ENCODE peak calls at places on chromosomes 1 and 21, in nine cellular contexts. M is fibroblast of lung; S is NCI-H1105 treated with DMSO at 0.1 percent for 48 hours; I is stimulated activated naive CD8-positive, alpha-beta T cell treated with anti-CD3 and anti-CD28 coated beads, Interleukin-15, Interleukin-2, amounts not matched to agents 100 U/mL and 50 U/mL, for 24 hours; T is HTR-8/SVneo; Y is Right ventricle myocardium superior; O is ovary; P is breast epithelium; J is HS-5. R is an unnamed sample.

GRCh38 chr1:157505481-157506272 is 46.6 kb downstream of the FCRL5 start:
- DNase-seq in M (peak; percentile 47), S (peak; percentile 36), I (peak; percentile 26), T (peak; percentile 39), Y (peak; percentile 46), O (no peak), P (no peak), J (no peak), R (no peak)

GRCh38 chr1:188170935-188171334 is 1342.2 kb downstream of the PLA2G4A start:
- DNase-seq in M (no peak), S (peak; percentile 93), I (no peak), T (no peak), Y (no peak), O (no peak), P (no peak), J (no peak), R (no peak)

GRCh38 chr1:72285074-72285425 is 2.7 kb upstream of the NEGR1 start:
- DNase-seq in M (no peak), S (no peak), I (peak; percentile 5), T (no peak), Y (no peak), O (no peak), P (no peak), J (no peak), R (no peak)

GRCh38 chr1:172450524-172450885 is 6.6 kb upstream of the PIGC start:
- DNase-seq in M (no peak), S (no peak), I (no peak), T (no peak), Y (no peak), O (peak; percentile 42), P (no peak), J (no peak), R (no peak)

GRCh38 chr1:203380395-203381150 is 29.7 kb upstream of the FMOD start:
- DNase-seq in M (no peak), S (no peak), I (no peak), T (no peak), Y (no peak), O (no peak), P (no peak), J (no peak), R (no peak)

GRCh38 chr1:145871994-145872411 is 13.1 kb upstream of the PIAS3 start:
- DNase-seq in M (peak; percentile 57), S (no peak), I (peak; percentile 42), T (no peak), Y (peak; percentile 68), O (peak; percentile 66), P (no peak), J (no peak), R (no peak)

GRCh38 chr21:42038393-42038792 is 28.2 kb upstream of the ZBTB21 start:
- DNase-seq in M (no peak), S (no peak), I (no peak), T (no peak), Y (no peak), O (no peak), P (no peak), J (no peak), R (no peak)

GRCh38 chr1:47870946-47871750 is 126.0 kb downstream of the TRABD2B start:
- DNase-seq in M (no peak), S (no peak), I (no peak), T (no peak), Y (no peak), O (no peak), P (no peak), J (no peak), R (no peak)

GRCh38 chr21:38323721-38324591 is 67.2 kb downstream of the KCNJ15 start:
- DNase-seq in M (peak; percentile 70), S (peak; percentile 59), I (no peak), T (peak; percentile 48), Y (no peak), O (no peak), P (no peak), J (peak; percentile 72), R (no peak)

GRCh38 chr1:197173571-197174482 is 27.4 kb upstream of the ASPM start:
- DNase-seq in M (peak; percentile 58), S (no peak), I (no peak), T (no peak), Y (no peak), O (no peak), P (no peak), J (peak; percentile 63), R (no peak)

GRCh38 chr1:208224192-208224713 is 19.9 kb downstream of the PLXNA2 start:
- DNase-seq in M (no peak), S (no peak), I (no peak), T (no peak), Y (no peak), O (no peak), P (no peak), J (no peak), R (no peak)

GRCh38 chr1:107879338-107879737 is 85.6 kb downstream of the VAV3 start:
- DNase-seq in M (no peak), S (no peak), I (no peak), T (no peak), Y (no peak), O (no peak), P (no peak), J (no peak), R (no peak)

GRCh38 chr21:14768042-14768441 is 221.9 kb upstream of the SAMSN1 start:
- DNase-seq in M (no peak), S (no peak), I (no peak), T (no peak), Y (no peak), O (no peak), P (no peak), J (no peak), R (no peak)

GRCh38 chr1:8875216-8875861 is 3.1 kb downstream of the ENO1 start:
- DNase-seq in M (no peak), S (no peak), I (no peak), T (no peak), Y (no peak), O (no peak), P (no peak), J (no peak), R (no peak)

GRCh38 chr1:232319106-232319505 is 310.8 kb downstream of the SIPA1L2 start:
- DNase-seq in M (no peak), S (peak; percentile 63), I (no peak), T (no peak), Y (peak; percentile 91), O (no peak), P (no peak), J (no peak), R (peak; percentile 50)

GRCh38 chr1:112711041-112711440 is 4.1 kb downstream of the PPM1J start:
- DNase-seq in M (no peak), S (no peak), I (no peak), T (no peak), Y (no peak), O (no peak), P (no peak), J (no peak), R (no peak)

GRCh38 chr1:38609166-38609880 is 250.2 kb downstream of the RRAGC start:
- DNase-seq in M (no peak), S (no peak), I (no peak), T (no peak), Y (no peak), O (no peak), P (no peak), J (no peak), R (no peak)